ENCODE peak calls at places on chromosomes 6 and 20, in eight cellular contexts. One of them, this sample, is unnamed.

GRCh38 chr6:100506651-100507050 is 41.9 kb upstream of the SIM1 start:
- DNase-seq in upper lobe of right lung: no peak
- DNase-seq in heart right ventricle: no peak
- DNase-seq in cardiac fibroblast: peak
- DNase-seq in LNCaP clone FGC: no peak
- DNase-seq in Calu3: peak
- DNase-seq in MCF 10A: no peak
- DNase-seq in HL-60: no peak
- DNase-seq in this sample: no peak

GRCh38 chr6:38400101-38400500 is 239.6 kb downstream of the BTBD9 start:
- DNase-seq in upper lobe of right lung: no peak
- DNase-seq in heart right ventricle: no peak
- DNase-seq in cardiac fibroblast: no peak
- DNase-seq in LNCaP clone FGC: no peak
- DNase-seq in Calu3: no peak
- DNase-seq in MCF 10A: no peak
- DNase-seq in HL-60: no peak
- DNase-seq in this sample: no peak

GRCh38 chr6:33081098-33081824 is 5.5 kb downstream of the HLA-DPB1 start:
- DNase-seq in upper lobe of right lung: no peak
- DNase-seq in heart right ventricle: no peak
- DNase-seq in cardiac fibroblast: no peak
- DNase-seq in LNCaP clone FGC: no peak
- DNase-seq in Calu3: no peak
- DNase-seq in MCF 10A: no peak
- DNase-seq in HL-60: no peak
- DNase-seq in this sample: no peak

GRCh38 chr20:25196701-25197120 is 1.2 kb downstream of the ENTPD6 start:
- DNase-seq in upper lobe of right lung: no peak
- DNase-seq in heart right ventricle: no peak
- DNase-seq in cardiac fibroblast: no peak
- DNase-seq in LNCaP clone FGC: no peak
- DNase-seq in Calu3: peak
- DNase-seq in MCF 10A: no peak
- DNase-seq in HL-60: no peak
- DNase-seq in this sample: peak

GRCh38 chr6:127384007-127384406 is 40.6 kb upstream of the ECHDC1 start:
- DNase-seq in upper lobe of right lung: no peak
- DNase-seq in heart right ventricle: no peak
- DNase-seq in cardiac fibroblast: peak
- DNase-seq in LNCaP clone FGC: no peak
- DNase-seq in Calu3: no peak
- DNase-seq in MCF 10A: no peak
- DNase-seq in HL-60: no peak
- DNase-seq in this sample: no peak

GRCh38 chr6:122772724-122773123 is 6.8 kb upstream of the FABP7 start:
- DNase-seq in upper lobe of right lung: no peak
- DNase-seq in heart right ventricle: no peak
- DNase-seq in cardiac fibroblast: no peak
- DNase-seq in LNCaP clone FGC: no peak
- DNase-seq in Calu3: no peak
- DNase-seq in MCF 10A: no peak
- DNase-seq in HL-60: no peak
- DNase-seq in this sample: no peak

GRCh38 chr6:162921062-162921461 is 193.3 kb downstream of the PACRG start:
- DNase-seq in upper lobe of right lung: no peak
- DNase-seq in heart right ventricle: no peak
- DNase-seq in cardiac fibroblast: no peak
- DNase-seq in LNCaP clone FGC: no peak
- DNase-seq in Calu3: no peak
- DNase-seq in MCF 10A: no peak
- DNase-seq in HL-60: no peak
- DNase-seq in this sample: no peak

GRCh38 chr6:36674942-36675341 is 3.6 kb upstream of the CDKN1A start:
- DNase-seq in upper lobe of right lung: no peak
- DNase-seq in heart right ventricle: no peak
- DNase-seq in cardiac fibroblast: no peak
- DNase-seq in LNCaP clone FGC: no peak
- DNase-seq in Calu3: no peak
- DNase-seq in MCF 10A: peak
- DNase-seq in HL-60: no peak
- DNase-seq in this sample: no peak

GRCh38 chr6:79076160-79076559 is 1.9 kb downstream of the PHIP start:
- DNase-seq in upper lobe of right lung: no peak
- DNase-seq in heart right ventricle: no peak
- DNase-seq in cardiac fibroblast: peak
- DNase-seq in LNCaP clone FGC: no peak
- DNase-seq in Calu3: no peak
- DNase-seq in MCF 10A: peak
- DNase-seq in HL-60: no peak
- DNase-seq in this sample: no peak

GRCh38 chr6:21033095-21033494 is 498.8 kb downstream of the CDKAL1 start:
- DNase-seq in upper lobe of right lung: no peak
- DNase-seq in heart right ventricle: no peak
- DNase-seq in cardiac fibroblast: no peak
- DNase-seq in LNCaP clone FGC: no peak
- DNase-seq in Calu3: no peak
- DNase-seq in MCF 10A: no peak
- DNase-seq in HL-60: no peak
- DNase-seq in this sample: no peak

GRCh38 chr6:109449789-109450673 is 5.5 kb downstream of the MICAL1 start:
- DNase-seq in upper lobe of right lung: no peak
- DNase-seq in heart right ventricle: no peak
- DNase-seq in cardiac fibroblast: no peak
- DNase-seq in LNCaP clone FGC: no peak
- DNase-seq in Calu3: no peak
- DNase-seq in MCF 10A: no peak
- DNase-seq in HL-60: no peak
- DNase-seq in this sample: peak

GRCh38 chr20:63246490-63247284 is 7.6 kb downstream of the NKAIN4 start:
- DNase-seq in upper lobe of right lung: no peak
- DNase-seq in heart right ventricle: no peak
- DNase-seq in cardiac fibroblast: no peak
- DNase-seq in LNCaP clone FGC: no peak
- DNase-seq in Calu3: peak
- DNase-seq in MCF 10A: no peak
- DNase-seq in HL-60: no peak
- DNase-seq in this sample: no peak
- TF ChIP-seq CTCF in upper lobe of right lung: no peak
- TF ChIP-seq CTCF in heart right ventricle: no peak
- TF ChIP-seq CTCF in cardiac fibroblast: no peak
- TF ChIP-seq CTCF in LNCaP clone FGC: no peak
- TF ChIP-seq CTCF in Calu3: no peak
- TF ChIP-seq CTCF in MCF 10A: no peak
- TF ChIP-seq CTCF in HL-60: no peak
- TF ChIP-seq CTCF in this sample: no peak

GRCh38 chr6:42502990-42503389 is 51.3 kb upstream of the TRERF1 start:
- DNase-seq in upper lobe of right lung: no peak
- DNase-seq in heart right ventricle: no peak
- DNase-seq in cardiac fibroblast: no peak
- DNase-seq in LNCaP clone FGC: no peak
- DNase-seq in Calu3: no peak
- DNase-seq in MCF 10A: no peak
- DNase-seq in HL-60: no peak
- DNase-seq in this sample: no peak

GRCh38 chr6:42503894-42504293 is 52.2 kb upstream of the TRERF1 start:
- DNase-seq in upper lobe of right lung: no peak
- DNase-seq in heart right ventricle: no peak
- DNase-seq in cardiac fibroblast: no peak
- DNase-seq in LNCaP clone FGC: no peak
- DNase-seq in Calu3: no peak
- DNase-seq in MCF 10A: no peak
- DNase-seq in HL-60: no peak
- DNase-seq in this sample: no peak

GRCh38 chr6:42502127-42502526 is 50.4 kb upstream of the TRERF1 start:
- DNase-seq in upper lobe of right lung: no peak
- DNase-seq in heart right ventricle: no peak
- DNase-seq in cardiac fibroblast: no peak
- DNase-seq in LNCaP clone FGC: no peak
- DNase-seq in Calu3: no peak
- DNase-seq in MCF 10A: no peak
- DNase-seq in HL-60: no peak
- DNase-seq in this sample: no peak

GRCh38 chr6:42493914-42494539 is 42.3 kb upstream of the TRERF1 start:
- DNase-seq in upper lobe of right lung: no peak
- DNase-seq in heart right ventricle: no peak
- DNase-seq in cardiac fibroblast: no peak
- DNase-seq in LNCaP clone FGC: no peak
- DNase-seq in Calu3: no peak
- DNase-seq in MCF 10A: no peak
- DNase-seq in HL-60: no peak
- DNase-seq in this sample: no peak

DNA sequence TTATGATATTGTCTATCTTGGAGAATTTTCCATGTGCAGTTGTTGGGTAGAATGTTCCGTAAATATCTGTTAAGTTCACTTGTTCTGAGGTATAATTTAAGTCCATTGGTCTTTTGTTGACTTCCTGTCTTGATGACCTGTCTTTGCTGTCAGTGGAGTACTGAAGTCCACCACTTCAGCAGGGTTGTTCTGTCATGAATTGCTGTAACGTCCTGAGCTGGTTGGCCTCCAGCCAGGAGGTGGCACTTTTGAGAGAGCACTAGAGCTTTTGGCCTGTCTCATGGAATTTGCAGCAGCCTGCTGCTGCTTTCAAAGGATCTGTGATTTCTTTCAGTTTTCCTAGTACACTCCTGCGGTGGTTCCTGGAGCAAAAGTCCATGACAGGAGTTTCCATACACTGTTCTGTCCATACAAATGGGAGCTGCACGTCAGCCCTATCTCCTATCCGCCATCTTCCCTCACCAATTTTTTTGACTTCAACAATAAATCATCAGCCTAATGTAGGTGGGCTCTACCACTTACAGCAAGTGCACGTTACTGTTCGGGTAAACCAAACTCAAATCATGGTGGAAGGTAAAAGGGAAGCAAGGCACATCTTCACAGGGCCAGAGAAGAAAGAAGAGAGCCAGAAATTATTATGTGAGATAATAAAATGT is 46.9 kb upstream of the TRERF1 start:
- DNase-seq in upper lobe of right lung: no peak
- DNase-seq in heart right ventricle: peak
- DNase-seq in cardiac fibroblast: no peak
- DNase-seq in LNCaP clone FGC: no peak
- DNase-seq in Calu3: no peak
- DNase-seq in MCF 10A: no peak
- DNase-seq in HL-60: no peak
- DNase-seq in this sample: no peak
- TF ChIP-seq CTCF in upper lobe of right lung: no peak
- TF ChIP-seq CTCF in heart right ventricle: no peak
- TF ChIP-seq CTCF in cardiac fibroblast: no peak
- TF ChIP-seq CTCF in LNCaP clone FGC: no peak
- TF ChIP-seq CTCF in Calu3: no peak
- TF ChIP-seq CTCF in MCF 10A: no peak
- TF ChIP-seq CTCF in HL-60: no peak
- TF ChIP-seq CTCF in this sample: no peak

GRCh38 chr6:157795826-157796225 is 27.2 kb upstream of the SNX9 start:
- DNase-seq in upper lobe of right lung: no peak
- DNase-seq in heart right ventricle: no peak
- DNase-seq in cardiac fibroblast: no peak
- DNase-seq in LNCaP clone FGC: no peak
- DNase-seq in Calu3: no peak
- DNase-seq in MCF 10A: no peak
- DNase-seq in HL-60: no peak
- DNase-seq in this sample: no peak
- TF ChIP-seq CTCF in upper lobe of right lung: no peak
- TF ChIP-seq CTCF in heart right ventricle: no peak
- TF ChIP-seq CTCF in cardiac fibroblast: no peak
- TF ChIP-seq CTCF in LNCaP clone FGC: no peak
- TF ChIP-seq CTCF in Calu3: no peak
- TF ChIP-seq CTCF in MCF 10A: no peak
- TF ChIP-seq CTCF in HL-60: no peak
- TF ChIP-seq CTCF in this sample: no peak

DNA sequence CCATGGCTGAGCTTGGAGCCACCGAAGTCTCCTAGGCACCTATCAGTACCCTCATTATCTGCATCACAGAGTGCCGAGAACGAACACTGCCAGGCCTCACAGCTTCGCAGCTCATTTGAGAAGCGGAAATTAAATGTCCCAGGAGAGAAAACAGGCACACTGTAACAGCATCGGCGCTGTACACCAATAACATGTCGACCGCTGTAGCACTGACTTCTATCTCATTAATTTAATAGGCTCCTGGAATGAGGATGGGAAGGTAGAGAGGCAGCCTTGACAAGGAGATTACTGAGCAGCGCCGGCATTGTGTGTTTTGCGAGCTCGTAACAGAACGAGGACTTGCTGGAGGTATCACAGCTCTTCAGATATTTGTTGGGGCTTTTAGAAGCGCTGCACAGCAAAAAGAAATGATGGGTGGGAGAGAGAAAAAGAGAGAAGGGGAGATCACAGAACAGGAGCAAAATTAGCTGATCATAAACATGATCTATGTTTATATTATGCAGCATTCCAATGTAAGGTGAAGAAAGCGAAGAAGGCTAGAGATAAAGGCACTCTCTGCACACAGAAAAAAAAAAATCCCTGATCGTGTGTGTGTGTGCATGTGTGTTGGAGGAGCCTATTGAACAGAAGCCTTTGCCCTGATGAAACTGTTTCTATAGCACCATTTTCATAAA is 29.2 kb downstream of the ID4 start:
- DNase-seq in upper lobe of right lung: no peak
- DNase-seq in heart right ventricle: no peak
- DNase-seq in cardiac fibroblast: no peak
- DNase-seq in LNCaP clone FGC: no peak
- DNase-seq in Calu3: no peak
- DNase-seq in MCF 10A: no peak
- DNase-seq in HL-60: no peak
- DNase-seq in this sample: no peak
- TF ChIP-seq CTCF in upper lobe of right lung: no peak
- TF ChIP-seq CTCF in heart right ventricle: no peak
- TF ChIP-seq CTCF in cardiac fibroblast: no peak
- TF ChIP-seq CTCF in LNCaP clone FGC: no peak
- TF ChIP-seq CTCF in Calu3: no peak
- TF ChIP-seq CTCF in MCF 10A: no peak
- TF ChIP-seq CTCF in HL-60: no peak
- TF ChIP-seq CTCF in this sample: no peak

GRCh38 chr6:156866181-156866862 is 89.1 kb downstream of the ARID1B start:
- DNase-seq in upper lobe of right lung: no peak
- DNase-seq in heart right ventricle: no peak
- DNase-seq in cardiac fibroblast: peak
- DNase-seq in LNCaP clone FGC: no peak
- DNase-seq in Calu3: no peak
- DNase-seq in MCF 10A: peak
- DNase-seq in HL-60: no peak
- DNase-seq in this sample: peak
- TF ChIP-seq CTCF in upper lobe of right lung: no peak
- TF ChIP-seq CTCF in heart right ventricle: peak
- TF ChIP-seq CTCF in cardiac fibroblast: no peak
- TF ChIP-seq CTCF in LNCaP clone FGC: peak
- TF ChIP-seq CTCF in Calu3: no peak
- TF ChIP-seq CTCF in MCF 10A: no peak
- TF ChIP-seq CTCF in HL-60: no peak
- TF ChIP-seq CTCF in this sample: peak